ENCODE peak calls at places on chromosomes 12 and 14, in seven cellular contexts. O, A, K, N, B, W and X are unnamed samples.

GRCh38 chr14:28577187-28577586 is 189.4 kb upstream of the FOXG1 start:
- DNase-seq in O (no peak), A (no peak), K (no peak), N (no peak), B (no peak), W (no peak), X (no peak)

GRCh38 chr14:69316449-69317391 is 56.8 kb downstream of the GALNT16 start:
- DNase-seq in O (no peak), A (no peak), K (no peak), N (no peak), B (no peak), W (no peak), X (no peak)

GRCh38 chr12:3218150-3218845 is 141.1 kb downstream of the TSPAN9 start:
- DNase-seq in O (no peak), A (no peak), K (no peak), N (no peak), B (no peak), W (no peak), X (peak)

GRCh38 chr12:110233212-110233903 is 47.7 kb upstream of the ATP2A2 start:
- DNase-seq in O (no peak), A (no peak), K (no peak), N (no peak), B (no peak), W (peak), X (no peak)

GRCh38 chr12:32742133-32742532 is 13.6 kb downstream of the YARS2 start:
- DNase-seq in O (no peak), A (no peak), K (no peak), N (no peak), B (no peak), W (no peak), X (no peak)

GRCh38 chr14:54486685-54487084 is 2.1 kb downstream of the GMFB start:
- DNase-seq in O (no peak), A (peak), K (no peak), N (no peak), B (no peak), W (no peak), X (no peak)

GRCh38 chr14:80395031-80395430 is 183.7 kb upstream of the DIO2 start:
- DNase-seq in O (no peak), A (no peak), K (no peak), N (no peak), B (no peak), W (no peak), X (no peak)

GRCh38 chr12:48002773-48003218 is 1.5 kb downstream of the COL2A1 start:
- DNase-seq in O (peak), A (no peak), K (no peak), N (no peak), B (no peak), W (no peak), X (peak)

GRCh38 chr12:23906329-23906728 is 43.1 kb downstream of the SOX5 start:
- DNase-seq in O (no peak), A (no peak), K (no peak), N (no peak), B (no peak), W (peak), X (no peak)

GRCh38 chr14:94179244-94179643 is 5.1 kb downstream of the PPP4R4 start:
- DNase-seq in O (no peak), A (no peak), K (no peak), N (no peak), B (no peak), W (no peak), X (no peak)

DNA sequence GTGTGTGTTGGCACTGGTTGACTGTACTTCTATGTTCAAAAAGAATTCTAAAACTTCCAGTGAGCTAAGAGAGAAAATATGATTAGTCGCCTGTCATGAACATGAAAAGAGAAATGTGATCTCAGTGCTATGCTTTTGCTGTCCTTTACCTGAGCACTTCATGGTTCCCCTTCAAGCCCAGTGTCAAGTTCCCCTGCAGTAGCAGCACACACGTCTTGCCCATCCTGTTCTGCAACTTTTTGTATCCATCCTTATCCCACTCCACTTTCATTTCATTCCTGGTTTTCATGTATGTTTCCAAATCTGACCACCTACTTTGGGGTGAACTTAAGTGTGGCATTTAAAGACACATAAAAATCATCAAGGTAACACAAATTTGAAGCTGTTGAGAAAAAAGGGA is 848.0 kb upstream of the USP15 start:
- DNase-seq in O (no peak), A (no peak), K (no peak), N (no peak), B (no peak), W (no peak), X (no peak)
- TF ChIP-seq TAF1 in O (no peak), A (no peak), K (no peak), N (no peak), B (no peak), W (no peak), X (no peak)

GRCh38 chr14:40842816-40843215 is 763.9 kb upstream of the LRFN5 start:
- DNase-seq in O (no peak), A (no peak), K (no peak), N (no peak), B (no peak), W (no peak), X (no peak)

GRCh38 chr14:40841886-40842285 is 764.8 kb upstream of the LRFN5 start:
- DNase-seq in O (no peak), A (no peak), K (no peak), N (no peak), B (no peak), W (no peak), X (no peak)

GRCh38 chr14:40850191-40850590 is 756.5 kb upstream of the LRFN5 start:
- DNase-seq in O (no peak), A (no peak), K (no peak), N (no peak), B (no peak), W (no peak), X (no peak)

GRCh38 chr14:40847496-40847895 is 759.2 kb upstream of the LRFN5 start:
- DNase-seq in O (no peak), A (no peak), K (no peak), N (no peak), B (no peak), W (no peak), X (no peak)
- TF ChIP-seq TAF1 in O (no peak), A (no peak), K (no peak), N (no peak), B (no peak), W (no peak), X (no peak)

GRCh38 chr12:68477256-68477655 is 133.4 kb upstream of the RAP1B start:
- DNase-seq in O (no peak), A (no peak), K (no peak), N (no peak), B (no peak), W (no peak), X (no peak)
- TF ChIP-seq TAF1 in O (no peak), A (no peak), K (no peak), N (no peak), B (no peak), W (no peak), X (no peak)

DNA sequence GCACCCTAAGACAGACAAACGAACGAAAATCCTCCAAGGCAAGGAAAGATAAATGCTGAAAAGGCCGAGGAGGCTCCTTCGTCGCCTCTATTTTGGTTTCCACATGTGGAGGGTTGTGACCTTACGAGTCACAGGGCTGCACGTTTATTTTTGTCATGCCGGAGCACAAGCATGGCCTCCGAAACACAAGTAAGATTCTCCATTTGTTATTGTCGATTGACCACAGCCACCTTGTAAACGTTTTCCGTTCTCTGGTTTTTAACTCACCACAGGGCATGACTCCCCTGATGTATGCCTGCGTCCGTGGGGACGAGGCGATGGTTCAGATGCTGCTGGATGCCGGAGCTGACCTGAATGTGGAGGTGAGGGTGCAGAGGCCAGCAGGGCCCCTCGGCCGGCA is 73.1 kb upstream of the PWP1 start:
- DNase-seq in O (no peak), A (no peak), K (no peak), N (no peak), B (no peak), W (no peak), X (no peak)
- TF ChIP-seq TAF1 in O (no peak), A (no peak), K (no peak), N (no peak), B (no peak), W (no peak), X (no peak)

GRCh38 chr14:72904840-72905561 is 11.1 kb upstream of the DPF3 start:
- DNase-seq in O (no peak), A (peak), K (peak), N (no peak), B (no peak), W (peak), X (peak)
- TF ChIP-seq TAF1 in O (no peak), A (no peak), K (no peak), N (no peak), B (no peak), W (no peak), X (no peak)

GRCh38 chr14:62692490-62693106 is 352.7 kb downstream of the KCNH5 start:
- DNase-seq in O (no peak), A (no peak), K (no peak), N (no peak), B (no peak), W (peak), X (no peak)

GRCh38 chr14:62687818-62688217 is 357.4 kb downstream of the KCNH5 start:
- DNase-seq in O (no peak), A (no peak), K (no peak), N (no peak), B (no peak), W (no peak), X (no peak)

GRCh38 chr14:62694075-62694474 is 351.2 kb downstream of the KCNH5 start:
- DNase-seq in O (no peak), A (no peak), K (no peak), N (no peak), B (no peak), W (no peak), X (no peak)

GRCh38 chr14:62689741-62690140 is 355.5 kb downstream of the KCNH5 start:
- DNase-seq in O (no peak), A (no peak), K (no peak), N (no peak), B (no peak), W (peak), X (no peak)

DNA sequence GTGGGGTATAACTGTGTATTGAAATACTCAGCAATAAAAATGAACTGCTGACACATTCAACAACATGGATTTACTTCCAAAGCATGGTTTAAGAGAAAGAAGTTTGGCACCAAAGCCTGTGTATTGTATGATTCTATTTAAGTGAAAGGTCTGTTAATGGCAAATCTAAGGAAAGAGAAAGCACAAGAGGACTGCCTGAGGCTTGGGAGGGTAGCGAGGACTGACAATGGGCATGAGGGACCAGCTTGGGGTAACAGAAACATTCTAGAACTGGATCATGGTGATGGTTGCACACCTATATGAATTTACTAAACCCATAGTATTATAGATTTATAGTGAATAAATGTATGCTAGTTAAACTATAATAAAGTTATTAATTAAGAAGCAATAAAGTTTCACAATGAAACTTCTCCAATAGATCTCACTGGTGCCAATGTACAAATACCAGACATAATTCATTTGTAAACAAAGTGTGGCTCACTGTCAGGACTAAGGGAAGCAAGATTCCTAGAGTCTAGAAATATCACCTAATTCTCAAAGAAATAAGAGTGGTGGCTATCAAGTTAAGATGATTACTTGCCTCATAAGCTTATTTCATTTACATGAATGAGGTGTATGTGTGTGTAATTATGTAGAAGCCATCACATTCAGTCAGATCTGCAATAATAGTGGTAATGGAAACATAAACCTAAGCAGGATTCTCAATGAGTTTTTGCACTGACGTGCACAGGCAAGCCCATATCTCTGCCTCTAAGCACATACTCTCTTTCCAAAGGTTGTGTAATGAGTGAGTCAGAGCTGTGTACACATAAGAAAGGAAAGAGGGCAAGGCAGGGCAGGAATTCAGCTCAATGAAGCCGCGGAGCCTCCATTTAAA is 353.4 kb downstream of the KCNH5 start:
- DNase-seq in O (no peak), A (no peak), K (no peak), N (no peak), B (no peak), W (peak), X (no peak)
- TF ChIP-seq TAF1 in O (no peak), A (no peak), K (no peak), N (no peak), B (no peak), W (no peak), X (no peak)

GRCh38 chr14:32087173-32087861 is 10.2 kb downstream of the ARHGAP5 start:
- DNase-seq in O (no peak), A (no peak), K (no peak), N (no peak), B (no peak), W (peak), X (no peak)
- TF ChIP-seq TAF1 in O (no peak), A (no peak), K (no peak), N (no peak), B (no peak), W (no peak), X (no peak)

GRCh38 chr12:69252033-69252432 is 12.7 kb downstream of the CPSF6 start:
- DNase-seq in O (no peak), A (no peak), K (no peak), N (no peak), B (no peak), W (no peak), X (no peak)

GRCh38 chr12:69258655-69259054 is 19.3 kb downstream of the CPSF6 start:
- DNase-seq in O (no peak), A (peak), K (no peak), N (no peak), B (no peak), W (no peak), X (no peak)

GRCh38 chr12:69254857-69255256 is 15.5 kb downstream of the CPSF6 start:
- DNase-seq in O (no peak), A (no peak), K (no peak), N (no peak), B (no peak), W (no peak), X (no peak)

GRCh38 chr12:69254046-69254445 is 14.7 kb downstream of the CPSF6 start:
- DNase-seq in O (no peak), A (peak), K (no peak), N (no peak), B (peak), W (peak), X (peak)
- TF ChIP-seq TAF1 in O (no peak), A (no peak), K (no peak), N (no peak), B (no peak), W (no peak), X (no peak)

GRCh38 chr12:67943295-67943892 is 45.9 kb upstream of the IFNG-AS1 start:
- DNase-seq in O (no peak), A (peak), K (peak), N (no peak), B (peak), W (peak), X (peak)
- TF ChIP-seq TAF1 in O (no peak), A (no peak), K (no peak), N (no peak), B (no peak), W (no peak), X (no peak)